ENCODE peak calls at places on chromosomes 3 and 15, in four cellular contexts. One of them, this sample, is unnamed.
A peak's percentile ranks its signal among the peaks of the same experiment; 100 is the strongest.

GRCh38 chr3:190557311-190557710 is 43.4 kb downstream of the IL1RAP start:
- DNase-seq in effector memory CD8-positive, alpha-beta T cell: no peak
- DNase-seq in thoracic aorta: no peak
- DNase-seq in stimulated activated CD8-positive, alpha-beta memory T cell treated with anti-CD3 and anti-CD28 coated beads, Interleukin-15, amount 100 ng/mL, for 4 hours: no peak
- DNase-seq in this sample: no peak

GRCh38 chr3:43391621-43392020 is 105.3 kb downstream of the SNRK start:
- DNase-seq in thoracic aorta: no peak
- DNase-seq in stimulated activated CD8-positive, alpha-beta memory T cell treated with anti-CD3 and anti-CD28 coated beads, Interleukin-15, amount 100 ng/mL, for 4 hours: no peak
- DNase-seq in effector memory CD8-positive, alpha-beta T cell: no peak
- DNase-seq in this sample: no peak

GRCh38 chr3:170753421-170754344 is 116.3 kb downstream of the RPL22L1 start:
- DNase-seq in stimulated activated CD8-positive, alpha-beta memory T cell treated with anti-CD3 and anti-CD28 coated beads, Interleukin-15, amount 100 ng/mL, for 4 hours: no peak
- DNase-seq in effector memory CD8-positive, alpha-beta T cell: no peak
- DNase-seq in thoracic aorta: no peak
- DNase-seq in this sample: no peak

GRCh38 chr3:127787556-127787955 is 34.8 kb downstream of the MGLL start:
- DNase-seq in stimulated activated CD8-positive, alpha-beta memory T cell treated with anti-CD3 and anti-CD28 coated beads, Interleukin-15, amount 100 ng/mL, for 4 hours: no peak
- DNase-seq in effector memory CD8-positive, alpha-beta T cell: no peak
- DNase-seq in thoracic aorta: no peak
- DNase-seq in this sample: no peak

GRCh38 chr15:98154863-98155262 is 194.4 kb downstream of the ARRDC4 start:
- DNase-seq in effector memory CD8-positive, alpha-beta T cell: no peak
- DNase-seq in thoracic aorta: no peak
- DNase-seq in stimulated activated CD8-positive, alpha-beta memory T cell treated with anti-CD3 and anti-CD28 coated beads, Interleukin-15, amount 100 ng/mL, for 4 hours: no peak
- DNase-seq in this sample: no peak

GRCh38 chr3:54941690-54942362 is 14.0 kb upstream of the LRTM1 start:
- DNase-seq in thoracic aorta: no peak
- DNase-seq in stimulated activated CD8-positive, alpha-beta memory T cell treated with anti-CD3 and anti-CD28 coated beads, Interleukin-15, amount 100 ng/mL, for 4 hours: no peak
- DNase-seq in effector memory CD8-positive, alpha-beta T cell: no peak
- DNase-seq in this sample: no peak

GRCh38 chr15:60589253-60589652 is 110.3 kb upstream of the ICE2 start:
- DNase-seq in stimulated activated CD8-positive, alpha-beta memory T cell treated with anti-CD3 and anti-CD28 coated beads, Interleukin-15, amount 100 ng/mL, for 4 hours: no peak
- DNase-seq in effector memory CD8-positive, alpha-beta T cell: no peak
- DNase-seq in thoracic aorta: no peak
- DNase-seq in this sample: no peak

GRCh38 chr3:154122096-154122911 is 1.1 kb downstream of the ARHGEF26 start:
- DNase-seq in effector memory CD8-positive, alpha-beta T cell: no peak
- DNase-seq in stimulated activated CD8-positive, alpha-beta memory T cell treated with anti-CD3 and anti-CD28 coated beads, Interleukin-15, amount 100 ng/mL, for 4 hours: no peak
- DNase-seq in thoracic aorta: no peak
- DNase-seq in this sample: no peak

GRCh38 chr3:149763565-149763964 is 11.3 kb upstream of the COMMD2 start:
- DNase-seq in stimulated activated CD8-positive, alpha-beta memory T cell treated with anti-CD3 and anti-CD28 coated beads, Interleukin-15, amount 100 ng/mL, for 4 hours: no peak
- DNase-seq in thoracic aorta: no peak
- DNase-seq in effector memory CD8-positive, alpha-beta T cell: no peak
- DNase-seq in this sample: no peak

GRCh38 chr3:15690250-15690649 is 88.7 kb downstream of the BTD start:
- DNase-seq in effector memory CD8-positive, alpha-beta T cell: no peak
- DNase-seq in stimulated activated CD8-positive, alpha-beta memory T cell treated with anti-CD3 and anti-CD28 coated beads, Interleukin-15, amount 100 ng/mL, for 4 hours: no peak
- DNase-seq in thoracic aorta: no peak
- DNase-seq in this sample: no peak

GRCh38 chr3:195876297-195877031 is 31.9 kb downstream of the TNK2 start:
- DNase-seq in effector memory CD8-positive, alpha-beta T cell: no peak
- DNase-seq in stimulated activated CD8-positive, alpha-beta memory T cell treated with anti-CD3 and anti-CD28 coated beads, Interleukin-15, amount 100 ng/mL, for 4 hours: no peak
- DNase-seq in thoracic aorta: no peak
- DNase-seq in this sample: no peak

GRCh38 chr3:30349507-30349906 is 256.9 kb upstream of the TGFBR2 start:
- DNase-seq in stimulated activated CD8-positive, alpha-beta memory T cell treated with anti-CD3 and anti-CD28 coated beads, Interleukin-15, amount 100 ng/mL, for 4 hours: no peak
- DNase-seq in thoracic aorta: no peak
- DNase-seq in effector memory CD8-positive, alpha-beta T cell: no peak
- DNase-seq in this sample: no peak

GRCh38 chr3:72137865-72138861 is 353.2 kb upstream of the PROK2 start:
- DNase-seq in effector memory CD8-positive, alpha-beta T cell: no peak
- DNase-seq in stimulated activated CD8-positive, alpha-beta memory T cell treated with anti-CD3 and anti-CD28 coated beads, Interleukin-15, amount 100 ng/mL, for 4 hours: no peak
- DNase-seq in thoracic aorta: no peak
- DNase-seq in this sample: no peak

GRCh38 chr3:123383101-123384053 is 65.5 kb downstream of the ADCY5 start:
- DNase-seq in effector memory CD8-positive, alpha-beta T cell: no peak
- DNase-seq in thoracic aorta: no peak
- DNase-seq in stimulated activated CD8-positive, alpha-beta memory T cell treated with anti-CD3 and anti-CD28 coated beads, Interleukin-15, amount 100 ng/mL, for 4 hours: no peak
- DNase-seq in this sample: no peak

GRCh38 chr3:194030372-194030771 is 105.6 kb upstream of the HES1 start:
- DNase-seq in thoracic aorta: no peak
- DNase-seq in stimulated activated CD8-positive, alpha-beta memory T cell treated with anti-CD3 and anti-CD28 coated beads, Interleukin-15, amount 100 ng/mL, for 4 hours: no peak
- DNase-seq in effector memory CD8-positive, alpha-beta T cell: no peak
- DNase-seq in this sample: no peak

GRCh38 chr3:150543128-150543527 is 3.2 kb downstream of the SERP1 start:
- DNase-seq in effector memory CD8-positive, alpha-beta T cell: no peak
- DNase-seq in thoracic aorta: no peak
- DNase-seq in stimulated activated CD8-positive, alpha-beta memory T cell treated with anti-CD3 and anti-CD28 coated beads, Interleukin-15, amount 100 ng/mL, for 4 hours: no peak
- DNase-seq in this sample: no peak

GRCh38 chr3:58994746-58995330 is 55.0 kb downstream of the CFAP20DC start:
- DNase-seq in stimulated activated CD8-positive, alpha-beta memory T cell treated with anti-CD3 and anti-CD28 coated beads, Interleukin-15, amount 100 ng/mL, for 4 hours: no peak
- DNase-seq in thoracic aorta: no peak
- DNase-seq in effector memory CD8-positive, alpha-beta T cell: no peak
- DNase-seq in this sample: no peak

GRCh38 chr3:123652346-123652984 is 67.6 kb upstream of the HACD2 start:
- DNase-seq in thoracic aorta: no peak
- DNase-seq in stimulated activated CD8-positive, alpha-beta memory T cell treated with anti-CD3 and anti-CD28 coated beads, Interleukin-15, amount 100 ng/mL, for 4 hours: no peak
- DNase-seq in effector memory CD8-positive, alpha-beta T cell: no peak
- DNase-seq in this sample: no peak

GRCh38 chr15:31732695-31733094 is 297.6 kb upstream of the CHRNA7 start:
- DNase-seq in stimulated activated CD8-positive, alpha-beta memory T cell treated with anti-CD3 and anti-CD28 coated beads, Interleukin-15, amount 100 ng/mL, for 4 hours: no peak
- DNase-seq in effector memory CD8-positive, alpha-beta T cell: no peak
- DNase-seq in thoracic aorta: no peak
- DNase-seq in this sample: no peak

GRCh38 chr3:43872301-43872700 is 181.6 kb downstream of the ABHD5 start:
- DNase-seq in thoracic aorta: no peak
- DNase-seq in stimulated activated CD8-positive, alpha-beta memory T cell treated with anti-CD3 and anti-CD28 coated beads, Interleukin-15, amount 100 ng/mL, for 4 hours: no peak
- DNase-seq in effector memory CD8-positive, alpha-beta T cell: no peak
- DNase-seq in this sample: peak; percentile 65

GRCh38 chr3:182769673-182770072 is 23.6 kb upstream of the ATP11B start:
- DNase-seq in stimulated activated CD8-positive, alpha-beta memory T cell treated with anti-CD3 and anti-CD28 coated beads, Interleukin-15, amount 100 ng/mL, for 4 hours: no peak
- DNase-seq in thoracic aorta: no peak
- DNase-seq in effector memory CD8-positive, alpha-beta T cell: no peak
- DNase-seq in this sample: no peak

GRCh38 chr3:159486580-159486979 is 502.1 kb upstream of the IL12A start:
- DNase-seq in effector memory CD8-positive, alpha-beta T cell: no peak
- DNase-seq in thoracic aorta: no peak
- DNase-seq in stimulated activated CD8-positive, alpha-beta memory T cell treated with anti-CD3 and anti-CD28 coated beads, Interleukin-15, amount 100 ng/mL, for 4 hours: no peak
- DNase-seq in this sample: no peak

GRCh38 chr3:58963928-58964497 is 85.8 kb downstream of the CFAP20DC start:
- DNase-seq in effector memory CD8-positive, alpha-beta T cell: no peak
- DNase-seq in thoracic aorta: no peak
- DNase-seq in stimulated activated CD8-positive, alpha-beta memory T cell treated with anti-CD3 and anti-CD28 coated beads, Interleukin-15, amount 100 ng/mL, for 4 hours: no peak
- DNase-seq in this sample: no peak